ENCODE peak calls at places on chromosome 14, in six cellular contexts. One of them, this sample, is unnamed.

GRCh38 chr14:64786296-64787149 is 82.3 kb downstream of the PLEKHG3 start:
- DNase-seq in stimulated activated CD4-positive, alpha-beta T cell treated with anti-CD3 and anti-CD28 coated beads, Interleukin-1b, Interleukin-23, amount 100 ng/mL, for 24 hours: no peak
- DNase-seq in stimulated activated CD8-positive, alpha-beta memory T cell treated with anti-CD3 and anti-CD28 coated beads, Interleukin-15, amount 100 ng/mL, for 4 hours: no peak
- DNase-seq in left cardiac atrium: peak
- DNase-seq in KBM-7: no peak
- DNase-seq in heart left ventricle: peak
- DNase-seq in this sample: no peak

GRCh38 chr14:50003213-50004021 is 110.5 kb downstream of the ARF6 start:
- DNase-seq in stimulated activated CD4-positive, alpha-beta T cell treated with anti-CD3 and anti-CD28 coated beads, Interleukin-1b, Interleukin-23, amount 100 ng/mL, for 24 hours: peak
- DNase-seq in stimulated activated CD8-positive, alpha-beta memory T cell treated with anti-CD3 and anti-CD28 coated beads, Interleukin-15, amount 100 ng/mL, for 4 hours: peak
- DNase-seq in left cardiac atrium: peak
- DNase-seq in KBM-7: peak
- DNase-seq in heart left ventricle: peak
- DNase-seq in this sample: peak

GRCh38 chr14:92719890-92720323 is 28.5 kb downstream of the LGMN start:
- DNase-seq in stimulated activated CD4-positive, alpha-beta T cell treated with anti-CD3 and anti-CD28 coated beads, Interleukin-1b, Interleukin-23, amount 100 ng/mL, for 24 hours: no peak
- DNase-seq in stimulated activated CD8-positive, alpha-beta memory T cell treated with anti-CD3 and anti-CD28 coated beads, Interleukin-15, amount 100 ng/mL, for 4 hours: no peak
- DNase-seq in left cardiac atrium: no peak
- DNase-seq in KBM-7: no peak
- DNase-seq in heart left ventricle: no peak
- DNase-seq in this sample: no peak

GRCh38 chr14:22177870-22178269 is 411.2 kb downstream of the DAD1 start:
- DNase-seq in stimulated activated CD4-positive, alpha-beta T cell treated with anti-CD3 and anti-CD28 coated beads, Interleukin-1b, Interleukin-23, amount 100 ng/mL, for 24 hours: no peak
- DNase-seq in stimulated activated CD8-positive, alpha-beta memory T cell treated with anti-CD3 and anti-CD28 coated beads, Interleukin-15, amount 100 ng/mL, for 4 hours: no peak
- DNase-seq in left cardiac atrium: no peak
- DNase-seq in KBM-7: peak
- DNase-seq in heart left ventricle: no peak
- DNase-seq in this sample: no peak

GRCh38 chr14:41476526-41476925 is 130.2 kb upstream of the LRFN5 start:
- DNase-seq in stimulated activated CD4-positive, alpha-beta T cell treated with anti-CD3 and anti-CD28 coated beads, Interleukin-1b, Interleukin-23, amount 100 ng/mL, for 24 hours: no peak
- DNase-seq in stimulated activated CD8-positive, alpha-beta memory T cell treated with anti-CD3 and anti-CD28 coated beads, Interleukin-15, amount 100 ng/mL, for 4 hours: no peak
- DNase-seq in left cardiac atrium: no peak
- DNase-seq in KBM-7: no peak
- DNase-seq in heart left ventricle: no peak
- DNase-seq in this sample: no peak

GRCh38 chr14:88834883-88835431 is 10.5 kb downstream of the TTC8 start:
- DNase-seq in stimulated activated CD4-positive, alpha-beta T cell treated with anti-CD3 and anti-CD28 coated beads, Interleukin-1b, Interleukin-23, amount 100 ng/mL, for 24 hours: no peak
- DNase-seq in stimulated activated CD8-positive, alpha-beta memory T cell treated with anti-CD3 and anti-CD28 coated beads, Interleukin-15, amount 100 ng/mL, for 4 hours: no peak
- DNase-seq in left cardiac atrium: no peak
- DNase-seq in KBM-7: no peak
- DNase-seq in heart left ventricle: no peak
- DNase-seq in this sample: no peak

GRCh38 chr14:98721061-98721460 is 550.9 kb downstream of the BCL11B start:
- DNase-seq in stimulated activated CD4-positive, alpha-beta T cell treated with anti-CD3 and anti-CD28 coated beads, Interleukin-1b, Interleukin-23, amount 100 ng/mL, for 24 hours: no peak
- DNase-seq in stimulated activated CD8-positive, alpha-beta memory T cell treated with anti-CD3 and anti-CD28 coated beads, Interleukin-15, amount 100 ng/mL, for 4 hours: no peak
- DNase-seq in left cardiac atrium: no peak
- DNase-seq in KBM-7: no peak
- DNase-seq in heart left ventricle: no peak
- DNase-seq in this sample: no peak

GRCh38 chr14:100408350-100409015 is 85.3 kb downstream of the SLC25A47 start:
- DNase-seq in stimulated activated CD4-positive, alpha-beta T cell treated with anti-CD3 and anti-CD28 coated beads, Interleukin-1b, Interleukin-23, amount 100 ng/mL, for 24 hours: no peak
- DNase-seq in stimulated activated CD8-positive, alpha-beta memory T cell treated with anti-CD3 and anti-CD28 coated beads, Interleukin-15, amount 100 ng/mL, for 4 hours: no peak
- DNase-seq in left cardiac atrium: no peak
- DNase-seq in KBM-7: no peak
- DNase-seq in heart left ventricle: no peak
- DNase-seq in this sample: no peak

This sample was measured in activated CD4-positive, alpha-beta T cell treated with anti-CD3 and anti-CD28 coated beads, Interleukin-2, amount 50 U/mL, for 24 hours.